ENCODE peak calls at places on chromosomes 16 and 17, in four cellular contexts. L, D, J and V are unnamed samples.

GRCh38 chr16:76265434-76266045 is 11.7 kb upstream of the CNTNAP4 start:
- DNase-seq in L (peak), D (no peak), J (peak), V (no peak)

GRCh38 chr17:58233547-58233946 is 4.8 kb upstream of the LPO start:
- DNase-seq in L (no peak), D (peak), J (no peak), V (no peak)

GRCh38 chr17:10349403-10349802 is 23.4 kb downstream of the MYH13 start:
- DNase-seq in L (peak), D (no peak), J (peak), V (no peak)

GRCh38 chr17:52158450-52159042 is at the start of gene CA10:
- DNase-seq in L (peak), D (no peak), J (peak), V (no peak)

GRCh38 chr17:80032614-80033171 is 3.0 kb downstream of the TBC1D16 start:
- DNase-seq in L (no peak), D (no peak), J (peak), V (no peak)

GRCh38 chr17:57121308-57122042 is 36.4 kb downstream of the AKAP1 start:
- DNase-seq in L (no peak), D (no peak), J (peak), V (no peak)

GRCh38 chr16:11715246-11715947 is 27.3 kb downstream of the TXNDC11 start:
- DNase-seq in L (no peak), D (no peak), J (no peak), V (no peak)

GRCh38 chr17:27236710-27237315 is 57.1 kb upstream of the WSB1 start:
- DNase-seq in L (peak), D (no peak), J (peak), V (peak)

GRCh38 chr17:51064061-51064735 is 56.5 kb downstream of the SPAG9 start:
- DNase-seq in L (no peak), D (no peak), J (no peak), V (no peak)

GRCh38 chr17:28029033-28029432 is 13.4 kb upstream of the NLK start:
- DNase-seq in L (no peak), D (no peak), J (no peak), V (no peak)

GRCh38 chr17:35373532-35373983 is at the start of gene SLFN11:
- DNase-seq in L (peak), D (peak), J (peak), V (peak)

GRCh38 chr17:50891577-50891989 is 25.4 kb upstream of the TOB1 start:
- DNase-seq in L (no peak), D (no peak), J (no peak), V (no peak)

GRCh38 chr17:61404702-61405046 is 5.0 kb downstream of the TBX2 start:
- DNase-seq in L (peak), D (no peak), J (peak), V (no peak)

GRCh38 chr17:2137342-2138098 is 82.6 kb downstream of the HIC1 start:
- DNase-seq in L (peak), D (peak), J (no peak), V (no peak)

GRCh38 chr17:60170835-60171752 is 21.3 kb downstream of the CA4 start:
- DNase-seq in L (no peak), D (no peak), J (peak), V (no peak)

GRCh38 chr17:44159519-44160210 is 10.8 kb upstream of the ASB16 start:
- DNase-seq in L (no peak), D (no peak), J (no peak), V (no peak)

GRCh38 chr16:6629110-6629509 is 703.5 kb upstream of the RBFOX1 start:
- DNase-seq in L (no peak), D (no peak), J (no peak), V (no peak)

GRCh38 chr17:3034578-3034920 is 28.9 kb downstream of the OR1D5 start:
- DNase-seq in L (no peak), D (no peak), J (no peak), V (no peak)

GRCh38 chr16:87043273-87044030 is 273.7 kb downstream of the C16orf95 start:
- DNase-seq in L (no peak), D (no peak), J (no peak), V (no peak)

GRCh38 chr17:73194514-73195222 is 1.8 kb downstream of the COG1 start:
- DNase-seq in L (no peak), D (no peak), J (no peak), V (no peak)

DNA sequence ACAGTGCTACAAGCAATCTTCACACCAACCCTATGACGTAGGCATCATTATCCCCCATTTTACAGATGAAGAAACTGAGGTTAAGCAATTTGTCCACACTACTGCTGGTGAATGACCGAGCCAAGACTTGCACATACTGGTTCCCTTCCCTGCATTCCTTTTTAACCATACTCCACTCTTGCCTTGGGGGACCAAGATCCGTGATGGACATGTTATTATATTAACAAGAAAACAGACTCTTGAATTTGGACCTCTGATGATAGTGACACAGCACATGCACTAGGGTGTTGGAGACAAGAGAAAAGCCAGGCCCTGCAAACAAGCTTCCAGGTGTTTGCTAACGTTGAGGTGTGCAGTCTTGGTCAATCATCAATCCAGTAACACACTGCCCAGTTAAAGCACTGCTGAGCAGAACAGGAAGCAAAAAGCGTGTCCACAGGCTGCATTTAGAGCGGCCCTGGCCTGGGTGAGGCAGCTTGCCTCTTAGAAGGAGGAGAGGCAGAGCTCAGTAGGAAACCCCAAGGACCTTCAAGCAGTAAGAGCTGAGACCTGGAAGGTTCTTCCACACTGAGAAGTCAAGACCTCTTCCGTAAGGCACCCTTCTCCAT is 36.7 kb downstream of the HNF1B start:
- DNase-seq in L (no peak), D (no peak), J (no peak), V (no peak)
- TF ChIP-seq POLR2AphosphoS5 in L (no peak), D (no peak), J (no peak), V (no peak)

DNA sequence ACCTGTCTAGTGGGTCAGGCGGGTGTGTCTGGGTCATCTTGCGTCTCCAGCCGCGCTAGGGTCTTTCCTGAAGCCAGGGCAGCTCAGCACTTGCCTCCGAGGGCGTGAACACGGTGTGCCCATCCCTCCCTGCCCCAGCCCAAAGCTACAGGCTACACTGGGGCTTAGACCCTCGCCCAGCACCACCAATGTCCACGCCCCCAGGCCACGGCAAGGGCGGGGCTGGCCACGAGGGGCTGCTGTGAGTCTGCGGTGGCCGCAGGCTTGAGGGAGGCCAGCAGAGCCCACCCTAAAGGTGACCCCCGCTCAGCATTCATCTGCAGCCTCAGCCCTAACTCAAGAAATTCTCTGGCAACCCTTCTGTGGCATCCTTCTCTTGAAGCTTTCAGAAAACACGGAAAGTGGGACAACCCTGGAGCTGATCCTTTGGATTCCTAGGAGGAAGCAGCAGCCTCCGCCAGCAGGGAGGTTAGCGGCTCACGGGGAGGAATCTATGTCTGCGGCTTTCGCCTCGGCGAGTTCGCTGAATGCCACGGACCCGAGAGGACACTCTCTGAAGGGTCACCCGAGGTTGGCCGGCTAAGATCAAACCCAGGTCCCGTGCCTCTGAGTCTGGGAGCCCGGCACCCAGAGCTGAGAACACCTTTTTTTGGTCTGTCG is 41.7 kb downstream of the TIMM22 start:
- DNase-seq in L (no peak), D (no peak), J (no peak), V (no peak)
- H3K9ac ChIP-seq in L (no peak), D (no peak), J (no peak), V (no peak)

GRCh38 chr17:74805543-74805991 is 29.4 kb upstream of the NAT9 start:
- DNase-seq in L (no peak), D (no peak), J (no peak), V (no peak)
- TF ChIP-seq POLR2AphosphoS5 in L (no peak), D (no peak), J (no peak), V (no peak)

DNA sequence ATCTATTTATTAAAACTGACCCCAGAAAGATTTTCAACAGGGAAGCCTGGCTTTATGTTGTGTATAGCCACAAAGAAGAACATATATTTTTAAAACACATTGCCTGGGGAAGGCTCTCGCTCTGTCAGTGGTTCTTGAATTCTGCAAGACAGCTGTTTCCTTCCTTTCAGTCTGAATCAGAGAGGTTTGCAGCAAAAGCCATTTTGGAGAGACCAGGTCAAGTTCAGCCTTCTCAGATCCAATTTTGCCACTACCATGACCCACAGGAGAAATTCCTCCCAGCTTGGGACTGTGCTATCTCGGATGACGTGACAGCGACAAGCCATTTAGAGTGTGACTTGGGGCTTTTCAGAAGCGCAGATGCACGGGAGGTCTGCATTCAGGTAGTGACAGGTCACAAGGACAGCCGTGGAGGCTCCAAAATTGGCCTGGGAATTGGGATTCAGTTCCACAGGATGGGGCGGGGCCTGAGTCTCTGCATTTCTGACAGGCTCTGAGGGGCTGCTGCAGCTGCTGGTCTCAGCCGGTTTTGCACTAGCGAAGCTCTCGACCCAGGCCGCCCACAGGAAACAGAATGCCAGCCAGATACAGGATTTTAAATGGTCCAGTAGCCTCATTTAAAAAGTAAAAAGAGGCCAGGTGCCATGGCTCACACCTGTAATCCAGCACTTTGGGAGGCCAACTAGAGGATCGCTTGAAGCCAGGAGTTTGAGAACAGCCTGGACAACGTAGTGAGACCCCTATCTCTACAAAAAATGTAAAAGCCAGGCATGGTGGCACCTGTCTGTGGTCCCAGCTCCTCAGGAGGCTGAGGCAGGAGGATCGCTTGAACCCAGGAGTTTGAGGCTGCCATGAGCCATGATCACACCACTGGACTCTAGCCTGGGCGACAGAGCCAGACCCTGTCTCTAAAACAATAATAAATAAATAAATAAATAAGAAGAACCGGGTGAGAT is 196.6 kb upstream of the CIBAR2 start:
- DNase-seq in L (no peak), D (no peak), J (no peak), V (no peak)
- H3K9ac ChIP-seq in L (no peak), D (no peak), J (no peak), V (no peak)